ENCODE peak calls at places on chromosomes 13 and 19, in eight cellular contexts. One of them, this sample, is unnamed. For H3K4me1, the result is how much of the 10 kb centered on the place peaks cover.

GRCh38 chr19:17797397-17798201 is 2.7 kb downstream of the B3GNT3 start:
- DNase-seq in uterus: no peak
- DNase-seq in cardiac muscle cell: no peak
- DNase-seq in CD4-positive, CD25-positive, alpha-beta regulatory T cell: no peak
- DNase-seq in right cardiac atrium: no peak
- DNase-seq in GM23338: no peak
- DNase-seq in stomach: peak
- DNase-seq in ascending aorta: no peak
- DNase-seq in this sample: peak

GRCh38 chr19:18607222-18608101 is 863 bp upstream of the CRLF1 start:
- DNase-seq in GM23338: peak
- DNase-seq in stomach: no peak
- DNase-seq in uterus: no peak
- DNase-seq in cardiac muscle cell: no peak
- DNase-seq in ascending aorta: no peak
- DNase-seq in CD4-positive, CD25-positive, alpha-beta regulatory T cell: no peak
- DNase-seq in right cardiac atrium: no peak
- DNase-seq in this sample: no peak

GRCh38 chr19:11239377-11240000 is at the start of gene ANGPTL8:
- DNase-seq in stomach: no peak
- DNase-seq in GM23338: no peak
- DNase-seq in right cardiac atrium: no peak
- DNase-seq in CD4-positive, CD25-positive, alpha-beta regulatory T cell: no peak
- DNase-seq in cardiac muscle cell: no peak
- DNase-seq in ascending aorta: no peak
- DNase-seq in uterus: no peak
- DNase-seq in this sample: no peak

GRCh38 chr19:44848036-44848804 is 2.1 kb downstream of the NECTIN2 start:
- DNase-seq in GM23338: peak
- DNase-seq in uterus: peak
- DNase-seq in CD4-positive, CD25-positive, alpha-beta regulatory T cell: no peak
- DNase-seq in stomach: no peak
- DNase-seq in right cardiac atrium: peak
- DNase-seq in ascending aorta: no peak
- DNase-seq in cardiac muscle cell: peak
- DNase-seq in this sample: no peak

GRCh38 chr13:66405908-66406802 is 824.0 kb downstream of the PCDH9 start:
- DNase-seq in CD4-positive, CD25-positive, alpha-beta regulatory T cell: no peak
- DNase-seq in cardiac muscle cell: no peak
- DNase-seq in stomach: no peak
- DNase-seq in uterus: no peak
- DNase-seq in ascending aorta: no peak
- DNase-seq in right cardiac atrium: no peak
- DNase-seq in GM23338: no peak
- DNase-seq in this sample: no peak

GRCh38 chr19:51571599-51571998 is 516 bp downstream of the ZNF175 start:
- DNase-seq in cardiac muscle cell: no peak
- DNase-seq in CD4-positive, CD25-positive, alpha-beta regulatory T cell: no peak
- DNase-seq in ascending aorta: no peak
- DNase-seq in right cardiac atrium: no peak
- DNase-seq in GM23338: no peak
- DNase-seq in uterus: no peak
- DNase-seq in stomach: no peak
- DNase-seq in this sample: no peak

GRCh38 chr13:39836038-39836437 is 180.6 kb downstream of the COG6 start:
- DNase-seq in uterus: no peak
- DNase-seq in right cardiac atrium: no peak
- DNase-seq in cardiac muscle cell: no peak
- DNase-seq in GM23338: peak
- DNase-seq in ascending aorta: no peak
- DNase-seq in stomach: no peak
- DNase-seq in CD4-positive, CD25-positive, alpha-beta regulatory T cell: no peak
- DNase-seq in this sample: no peak

GRCh38 chr19:47483800-47484690 is at the start of gene KPTN:
- DNase-seq in GM23338: peak
- DNase-seq in uterus: peak
- DNase-seq in right cardiac atrium: peak
- DNase-seq in CD4-positive, CD25-positive, alpha-beta regulatory T cell: peak
- DNase-seq in stomach: peak
- DNase-seq in ascending aorta: peak
- DNase-seq in cardiac muscle cell: peak
- DNase-seq in this sample: peak

GRCh38 chr13:99064624-99065249 is 86.9 kb upstream of the DOCK9 start:
- DNase-seq in right cardiac atrium: no peak
- DNase-seq in ascending aorta: no peak
- DNase-seq in CD4-positive, CD25-positive, alpha-beta regulatory T cell: no peak
- DNase-seq in stomach: no peak
- DNase-seq in GM23338: no peak
- DNase-seq in cardiac muscle cell: no peak
- DNase-seq in uterus: no peak
- DNase-seq in this sample: no peak

GRCh38 chr13:78759704-78760103 is 100.7 kb upstream of the OBI1 start:
- DNase-seq in GM23338: peak
- DNase-seq in CD4-positive, CD25-positive, alpha-beta regulatory T cell: no peak
- DNase-seq in right cardiac atrium: no peak
- DNase-seq in cardiac muscle cell: peak
- DNase-seq in stomach: no peak
- DNase-seq in ascending aorta: no peak
- DNase-seq in uterus: no peak
- DNase-seq in this sample: no peak

GRCh38 chr19:38059897-38060296 is 152.9 kb downstream of the SIPA1L3 start:
- DNase-seq in uterus: no peak
- DNase-seq in ascending aorta: no peak
- DNase-seq in CD4-positive, CD25-positive, alpha-beta regulatory T cell: no peak
- DNase-seq in GM23338: no peak
- DNase-seq in right cardiac atrium: no peak
- DNase-seq in cardiac muscle cell: no peak
- DNase-seq in stomach: no peak
- DNase-seq in this sample: no peak

GRCh38 chr13:45295536-45295935 is 45.4 kb downstream of the TPT1 start:
- DNase-seq in right cardiac atrium: no peak
- DNase-seq in uterus: no peak
- DNase-seq in cardiac muscle cell: no peak
- DNase-seq in CD4-positive, CD25-positive, alpha-beta regulatory T cell: no peak
- DNase-seq in GM23338: no peak
- DNase-seq in stomach: no peak
- DNase-seq in ascending aorta: no peak
- DNase-seq in this sample: no peak

GRCh38 chr13:84211048-84211447 is 328.8 kb upstream of the SLITRK1 start:
- DNase-seq in CD4-positive, CD25-positive, alpha-beta regulatory T cell: no peak
- DNase-seq in stomach: no peak
- DNase-seq in uterus: no peak
- DNase-seq in cardiac muscle cell: no peak
- DNase-seq in GM23338: no peak
- DNase-seq in right cardiac atrium: no peak
- DNase-seq in ascending aorta: no peak
- DNase-seq in this sample: no peak

GRCh38 chr13:28527629-28528028 is 32.7 kb upstream of the FLT1 start:
- DNase-seq in ascending aorta: no peak
- DNase-seq in stomach: no peak
- DNase-seq in CD4-positive, CD25-positive, alpha-beta regulatory T cell: no peak
- DNase-seq in uterus: no peak
- DNase-seq in cardiac muscle cell: no peak
- DNase-seq in GM23338: no peak
- DNase-seq in right cardiac atrium: peak
- DNase-seq in this sample: no peak

GRCh38 chr13:32878172-32878571 is 138.1 kb upstream of the KL start:
- DNase-seq in CD4-positive, CD25-positive, alpha-beta regulatory T cell: no peak
- DNase-seq in cardiac muscle cell: no peak
- DNase-seq in uterus: no peak
- DNase-seq in stomach: no peak
- DNase-seq in ascending aorta: no peak
- DNase-seq in GM23338: no peak
- DNase-seq in right cardiac atrium: no peak
- DNase-seq in this sample: no peak

GRCh38 chr13:44903596-44903995 is 85.7 kb downstream of the NUFIP1 start:
- DNase-seq in stomach: peak
- DNase-seq in cardiac muscle cell: no peak
- DNase-seq in GM23338: no peak
- DNase-seq in ascending aorta: peak
- DNase-seq in CD4-positive, CD25-positive, alpha-beta regulatory T cell: no peak
- DNase-seq in uterus: peak
- DNase-seq in right cardiac atrium: peak
- DNase-seq in this sample: peak

GRCh38 chr19:30160426-30160825 is 211.8 kb upstream of the ZNF536 start:
- DNase-seq in uterus: no peak
- DNase-seq in right cardiac atrium: no peak
- DNase-seq in stomach: no peak
- DNase-seq in ascending aorta: no peak
- DNase-seq in CD4-positive, CD25-positive, alpha-beta regulatory T cell: no peak
- DNase-seq in GM23338: no peak
- DNase-seq in cardiac muscle cell: no peak
- DNase-seq in this sample: no peak

GRCh38 chr13:23407996-23408395 is 25.5 kb downstream of the SACS start:
- DNase-seq in right cardiac atrium: no peak
- DNase-seq in CD4-positive, CD25-positive, alpha-beta regulatory T cell: no peak
- DNase-seq in stomach: no peak
- DNase-seq in uterus: no peak
- DNase-seq in GM23338: no peak
- DNase-seq in cardiac muscle cell: no peak
- DNase-seq in ascending aorta: no peak
- DNase-seq in this sample: no peak

GRCh38 chr13:27839809-27840467 is 47.7 kb downstream of the GSX1 start:
- DNase-seq in CD4-positive, CD25-positive, alpha-beta regulatory T cell: no peak
- DNase-seq in stomach: no peak
- DNase-seq in cardiac muscle cell: no peak
- DNase-seq in right cardiac atrium: no peak
- DNase-seq in ascending aorta: no peak
- DNase-seq in GM23338: no peak
- DNase-seq in uterus: no peak
- DNase-seq in this sample: peak

GRCh38 chr19:11451327-11451941 is 16.0 kb downstream of the PRKCSH start:
- DNase-seq in ascending aorta: no peak
- DNase-seq in uterus: no peak
- DNase-seq in cardiac muscle cell: no peak
- DNase-seq in right cardiac atrium: no peak
- DNase-seq in CD4-positive, CD25-positive, alpha-beta regulatory T cell: no peak
- DNase-seq in GM23338: no peak
- DNase-seq in stomach: no peak
- DNase-seq in this sample: no peak

GRCh38 chr19:5126498-5127223 is 157.7 kb downstream of the KDM4B start:
- DNase-seq in cardiac muscle cell: no peak
- DNase-seq in uterus: no peak
- DNase-seq in right cardiac atrium: no peak
- DNase-seq in ascending aorta: no peak
- DNase-seq in GM23338: no peak
- DNase-seq in stomach: no peak
- DNase-seq in CD4-positive, CD25-positive, alpha-beta regulatory T cell: no peak
- DNase-seq in this sample: no peak
- H3K4me1 ChIP-seq in cardiac muscle cell: half or more
- H3K4me1 ChIP-seq in uterus: under half
- H3K4me1 ChIP-seq in right cardiac atrium: under half
- H3K4me1 ChIP-seq in ascending aorta: under half
- H3K4me1 ChIP-seq in GM23338: under half
- H3K4me1 ChIP-seq in stomach: under half
- H3K4me1 ChIP-seq in CD4-positive, CD25-positive, alpha-beta regulatory T cell: under half
- H3K4me1 ChIP-seq in this sample: under half

GRCh38 chr13:113742000-113742441 is 17.0 kb upstream of the TMEM255B start:
- DNase-seq in uterus: no peak
- DNase-seq in right cardiac atrium: peak
- DNase-seq in stomach: peak
- DNase-seq in CD4-positive, CD25-positive, alpha-beta regulatory T cell: no peak
- DNase-seq in GM23338: peak
- DNase-seq in cardiac muscle cell: peak
- DNase-seq in ascending aorta: no peak
- DNase-seq in this sample: peak

GRCh38 chr13:113744197-113745000 is 14.6 kb upstream of the TMEM255B start:
- DNase-seq in cardiac muscle cell: no peak
- DNase-seq in uterus: no peak
- DNase-seq in right cardiac atrium: no peak
- DNase-seq in stomach: no peak
- DNase-seq in GM23338: no peak
- DNase-seq in CD4-positive, CD25-positive, alpha-beta regulatory T cell: no peak
- DNase-seq in ascending aorta: no peak
- DNase-seq in this sample: peak

GRCh38 chr13:113741101-113741731 is 17.8 kb upstream of the TMEM255B start:
- DNase-seq in stomach: no peak
- DNase-seq in right cardiac atrium: no peak
- DNase-seq in GM23338: no peak
- DNase-seq in uterus: no peak
- DNase-seq in CD4-positive, CD25-positive, alpha-beta regulatory T cell: no peak
- DNase-seq in ascending aorta: no peak
- DNase-seq in cardiac muscle cell: no peak
- DNase-seq in this sample: no peak

GRCh38 chr13:113743366-113744195 is 15.4 kb upstream of the TMEM255B start:
- DNase-seq in right cardiac atrium: no peak
- DNase-seq in cardiac muscle cell: no peak
- DNase-seq in CD4-positive, CD25-positive, alpha-beta regulatory T cell: no peak
- DNase-seq in GM23338: no peak
- DNase-seq in stomach: no peak
- DNase-seq in ascending aorta: no peak
- DNase-seq in uterus: no peak
- DNase-seq in this sample: no peak

DNA sequence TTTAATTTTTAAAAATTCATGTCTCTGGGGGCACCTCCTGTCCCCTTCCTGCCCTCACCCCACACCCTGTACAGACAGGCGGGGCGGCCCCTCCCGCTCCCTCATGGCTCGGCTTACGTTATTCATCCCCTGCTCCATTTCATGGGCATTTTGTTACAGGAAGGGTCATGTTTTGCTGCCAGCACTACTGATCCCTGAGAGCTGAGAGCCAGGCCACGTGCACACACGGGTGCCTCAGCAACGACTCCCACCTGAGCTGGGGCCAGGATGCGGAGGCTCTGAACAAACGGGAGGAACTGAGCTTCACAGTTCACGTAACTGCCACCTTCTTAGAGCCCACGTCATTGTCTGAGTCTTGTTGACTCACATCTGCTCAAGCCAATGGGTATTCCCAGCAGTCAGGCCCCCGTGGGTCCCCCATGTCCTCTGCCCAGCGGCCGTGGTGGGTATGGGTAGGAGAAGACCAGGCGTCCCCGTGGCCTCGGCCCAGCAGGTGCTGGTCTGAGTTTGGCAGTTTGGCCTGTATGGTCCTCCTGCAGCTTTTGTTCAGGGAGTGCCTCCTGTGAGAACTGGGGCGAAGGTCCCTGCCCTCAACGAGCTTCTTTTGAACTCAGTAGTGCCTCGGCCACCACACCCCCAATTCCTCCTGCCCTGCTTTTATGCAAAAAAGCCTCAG is 16.4 kb upstream of the TMEM255B start:
- DNase-seq in stomach: no peak
- DNase-seq in ascending aorta: no peak
- DNase-seq in CD4-positive, CD25-positive, alpha-beta regulatory T cell: no peak
- DNase-seq in uterus: no peak
- DNase-seq in right cardiac atrium: no peak
- DNase-seq in cardiac muscle cell: no peak
- DNase-seq in GM23338: no peak
- DNase-seq in this sample: no peak
- H3K27ac ChIP-seq in stomach: no peak
- H3K27ac ChIP-seq in ascending aorta: no peak
- H3K27ac ChIP-seq in CD4-positive, CD25-positive, alpha-beta regulatory T cell: no peak
- H3K27ac ChIP-seq in uterus: no peak
- H3K27ac ChIP-seq in right cardiac atrium: no peak
- H3K27ac ChIP-seq in cardiac muscle cell: no peak
- H3K27ac ChIP-seq in GM23338: no peak
- H3K27ac ChIP-seq in this sample: no peak

GRCh38 chr19:1860133-1860775 is 3.1 kb downstream of the KLF16 start:
- DNase-seq in uterus: peak
- DNase-seq in GM23338: peak
- DNase-seq in stomach: no peak
- DNase-seq in CD4-positive, CD25-positive, alpha-beta regulatory T cell: peak
- DNase-seq in cardiac muscle cell: peak
- DNase-seq in right cardiac atrium: peak
- DNase-seq in ascending aorta: no peak
- DNase-seq in this sample: peak
- H3K4me1 ChIP-seq in uterus: under half
- H3K4me1 ChIP-seq in GM23338: half or more
- H3K4me1 ChIP-seq in stomach: half or more
- H3K4me1 ChIP-seq in CD4-positive, CD25-positive, alpha-beta regulatory T cell: half or more
- H3K4me1 ChIP-seq in cardiac muscle cell: under half
- H3K4me1 ChIP-seq in right cardiac atrium: under half
- H3K4me1 ChIP-seq in ascending aorta: under half
- H3K4me1 ChIP-seq in this sample: under half

GRCh38 chr13:24618219-24618955 is 61.8 kb upstream of the ATP12A start:
- DNase-seq in CD4-positive, CD25-positive, alpha-beta regulatory T cell: peak
- DNase-seq in right cardiac atrium: no peak
- DNase-seq in cardiac muscle cell: no peak
- DNase-seq in ascending aorta: peak
- DNase-seq in GM23338: no peak
- DNase-seq in stomach: peak
- DNase-seq in uterus: no peak
- DNase-seq in this sample: peak
- H3K27ac ChIP-seq in CD4-positive, CD25-positive, alpha-beta regulatory T cell: peak
- H3K27ac ChIP-seq in right cardiac atrium: no peak
- H3K27ac ChIP-seq in cardiac muscle cell: no peak
- H3K27ac ChIP-seq in ascending aorta: no peak
- H3K27ac ChIP-seq in GM23338: no peak
- H3K27ac ChIP-seq in stomach: peak
- H3K27ac ChIP-seq in uterus: no peak
- H3K27ac ChIP-seq in this sample: peak